ENCODE peak calls at places on chromosomes 11 and 22, in six cellular contexts. One of them, this sample, is unnamed.

GRCh38 chr11:127191689-127192088 is 191.1 kb upstream of the KIRREL3 start:
- DNase-seq in CD4-positive, alpha-beta T cell: no peak
- DNase-seq in spleen: no peak
- DNase-seq in IMR-90: no peak
- DNase-seq in SK-N-MC: no peak
- DNase-seq in CD8-positive, alpha-beta memory T cell: no peak
- DNase-seq in this sample: no peak

GRCh38 chr11:46130286-46130937 is 9.2 kb upstream of the PHF21A start:
- DNase-seq in CD4-positive, alpha-beta T cell: no peak
- DNase-seq in spleen: no peak
- DNase-seq in IMR-90: no peak
- DNase-seq in SK-N-MC: no peak
- DNase-seq in CD8-positive, alpha-beta memory T cell: no peak
- DNase-seq in this sample: no peak

GRCh38 chr11:67033661-67034166 is 10.8 kb downstream of the SYT12 start:
- DNase-seq in CD4-positive, alpha-beta T cell: no peak
- DNase-seq in spleen: no peak
- DNase-seq in IMR-90: peak; percentile 99
- DNase-seq in SK-N-MC: peak; percentile 79
- DNase-seq in CD8-positive, alpha-beta memory T cell: no peak
- DNase-seq in this sample: no peak

GRCh38 chr11:8262552-8263108 is 1.0 kb downstream of the LMO1 start:
- DNase-seq in CD4-positive, alpha-beta T cell: no peak
- DNase-seq in spleen: peak; percentile 78
- DNase-seq in IMR-90: peak; percentile 55
- DNase-seq in SK-N-MC: no peak
- DNase-seq in CD8-positive, alpha-beta memory T cell: no peak
- DNase-seq in this sample: no peak

GRCh38 chr11:95296621-95297025 is 65.6 kb upstream of the SESN3 start:
- DNase-seq in CD4-positive, alpha-beta T cell: no peak
- DNase-seq in spleen: no peak
- DNase-seq in IMR-90: no peak
- DNase-seq in SK-N-MC: no peak
- DNase-seq in CD8-positive, alpha-beta memory T cell: no peak
- DNase-seq in this sample: no peak

GRCh38 chr22:27749597-27750225 is 51.8 kb downstream of the MN1 start:
- DNase-seq in CD4-positive, alpha-beta T cell: no peak
- DNase-seq in spleen: peak; percentile 63
- DNase-seq in IMR-90: peak; percentile 13
- DNase-seq in SK-N-MC: no peak
- DNase-seq in CD8-positive, alpha-beta memory T cell: no peak
- DNase-seq in this sample: no peak

GRCh38 chr11:70566768-70567530 is 168.6 kb downstream of the CTTN start:
- DNase-seq in CD4-positive, alpha-beta T cell: no peak
- DNase-seq in spleen: no peak
- DNase-seq in IMR-90: no peak
- DNase-seq in SK-N-MC: no peak
- DNase-seq in CD8-positive, alpha-beta memory T cell: no peak
- DNase-seq in this sample: no peak

GRCh38 chr11:37333345-37333744 is 735.3 kb upstream of the RAG2 start:
- DNase-seq in CD4-positive, alpha-beta T cell: no peak
- DNase-seq in spleen: no peak
- DNase-seq in IMR-90: no peak
- DNase-seq in SK-N-MC: no peak
- DNase-seq in CD8-positive, alpha-beta memory T cell: no peak
- DNase-seq in this sample: no peak

GRCh38 chr11:17525570-17525969 is 18.6 kb downstream of the USH1C start:
- DNase-seq in CD4-positive, alpha-beta T cell: no peak
- DNase-seq in spleen: no peak
- DNase-seq in IMR-90: no peak
- DNase-seq in SK-N-MC: no peak
- DNase-seq in CD8-positive, alpha-beta memory T cell: no peak
- DNase-seq in this sample: no peak

GRCh38 chr22:41446057-41446501 is 522 bp downstream of the TOB2 start:
- DNase-seq in CD4-positive, alpha-beta T cell: no peak
- DNase-seq in spleen: peak; percentile 91
- DNase-seq in IMR-90: no peak
- DNase-seq in SK-N-MC: no peak
- DNase-seq in CD8-positive, alpha-beta memory T cell: no peak
- DNase-seq in this sample: no peak

GRCh38 chr22:30422481-30423295 is 2.9 kb upstream of the MTFP1 start:
- DNase-seq in CD4-positive, alpha-beta T cell: no peak
- DNase-seq in spleen: no peak
- DNase-seq in IMR-90: peak; percentile 95
- DNase-seq in SK-N-MC: no peak
- DNase-seq in CD8-positive, alpha-beta memory T cell: no peak
- DNase-seq in this sample: no peak

GRCh38 chr11:40683010-40683409 is 776.4 kb downstream of the LRRC4C start:
- DNase-seq in CD4-positive, alpha-beta T cell: no peak
- DNase-seq in spleen: no peak
- DNase-seq in IMR-90: no peak
- DNase-seq in SK-N-MC: no peak
- DNase-seq in CD8-positive, alpha-beta memory T cell: no peak
- DNase-seq in this sample: no peak

GRCh38 chr11:16782226-16782919 is 43.9 kb downstream of the C11orf58 start:
- DNase-seq in CD4-positive, alpha-beta T cell: no peak
- DNase-seq in spleen: peak; percentile 59
- DNase-seq in IMR-90: no peak
- DNase-seq in SK-N-MC: no peak
- DNase-seq in CD8-positive, alpha-beta memory T cell: no peak
- DNase-seq in this sample: no peak

GRCh38 chr11:44617671-44618461 is 52.4 kb downstream of the CD82 start:
- DNase-seq in CD4-positive, alpha-beta T cell: no peak
- DNase-seq in spleen: peak; percentile 66
- DNase-seq in IMR-90: no peak
- DNase-seq in SK-N-MC: no peak
- DNase-seq in CD8-positive, alpha-beta memory T cell: no peak
- DNase-seq in this sample: peak; percentile 6

GRCh38 chr22:32476804-32477203 is 2.2 kb downstream of the FBXO7 start:
- DNase-seq in CD4-positive, alpha-beta T cell: no peak
- DNase-seq in spleen: no peak
- DNase-seq in IMR-90: no peak
- DNase-seq in SK-N-MC: no peak
- DNase-seq in CD8-positive, alpha-beta memory T cell: no peak
- DNase-seq in this sample: no peak

GRCh38 chr11:76656087-76656531 is 14.4 kb downstream of the LRRC32 start:
- DNase-seq in CD4-positive, alpha-beta T cell: no peak
- DNase-seq in spleen: no peak
- DNase-seq in IMR-90: no peak
- DNase-seq in SK-N-MC: no peak
- DNase-seq in CD8-positive, alpha-beta memory T cell: no peak
- DNase-seq in this sample: no peak

GRCh38 chr11:73243093-73243485 is 25.0 kb downstream of the P2RY2 start:
- DNase-seq in CD4-positive, alpha-beta T cell: no peak
- DNase-seq in spleen: peak; percentile 46
- DNase-seq in IMR-90: no peak
- DNase-seq in SK-N-MC: no peak
- DNase-seq in CD8-positive, alpha-beta memory T cell: no peak
- DNase-seq in this sample: no peak

GRCh38 chr11:71212871-71213559 is 39.4 kb downstream of the SHANK2 start:
- DNase-seq in CD4-positive, alpha-beta T cell: no peak
- DNase-seq in spleen: peak; percentile 47
- DNase-seq in IMR-90: peak; percentile 18
- DNase-seq in SK-N-MC: no peak
- DNase-seq in CD8-positive, alpha-beta memory T cell: no peak
- DNase-seq in this sample: no peak

GRCh38 chr11:124740277-124740882 is 638 bp downstream of the NRGN start:
- DNase-seq in CD4-positive, alpha-beta T cell: peak; percentile 39
- DNase-seq in spleen: peak; percentile 87
- DNase-seq in IMR-90: no peak
- DNase-seq in SK-N-MC: no peak
- DNase-seq in CD8-positive, alpha-beta memory T cell: peak; percentile 40
- DNase-seq in this sample: peak; percentile 47

GRCh38 chr11:34977039-34977906 is 60.9 kb downstream of the PDHX start:
- DNase-seq in CD4-positive, alpha-beta T cell: no peak
- DNase-seq in spleen: no peak
- DNase-seq in IMR-90: peak; percentile 94
- DNase-seq in SK-N-MC: no peak
- DNase-seq in CD8-positive, alpha-beta memory T cell: no peak
- DNase-seq in this sample: no peak

GRCh38 chr11:66051371-66051765 is 796 bp upstream of the SF3B2 start:
- DNase-seq in CD4-positive, alpha-beta T cell: no peak
- DNase-seq in spleen: peak; percentile 71
- DNase-seq in IMR-90: no peak
- DNase-seq in SK-N-MC: no peak
- DNase-seq in CD8-positive, alpha-beta memory T cell: no peak
- DNase-seq in this sample: no peak

GRCh38 chr11:69051381-69052342 is 2.9 kb downstream of the TPCN2 start:
- DNase-seq in CD4-positive, alpha-beta T cell: no peak
- DNase-seq in spleen: no peak
- DNase-seq in IMR-90: no peak
- DNase-seq in SK-N-MC: no peak
- DNase-seq in CD8-positive, alpha-beta memory T cell: no peak
- DNase-seq in this sample: no peak

GRCh38 chr22:23970201-23970641 is 3.5 kb downstream of the DDTL start:
- DNase-seq in CD4-positive, alpha-beta T cell: no peak
- DNase-seq in spleen: no peak
- DNase-seq in IMR-90: no peak
- DNase-seq in SK-N-MC: no peak
- DNase-seq in CD8-positive, alpha-beta memory T cell: no peak
- DNase-seq in this sample: no peak

GRCh38 chr22:22820626-22821025 is 67.0 kb upstream of the IGLL5 start:
- DNase-seq in CD4-positive, alpha-beta T cell: peak; percentile 43
- DNase-seq in spleen: peak; percentile 74
- DNase-seq in IMR-90: no peak
- DNase-seq in SK-N-MC: no peak
- DNase-seq in CD8-positive, alpha-beta memory T cell: peak; percentile 78
- DNase-seq in this sample: no peak

GRCh38 chr11:69636512-69636866 is 4.5 kb upstream of the CCND1 start:
- DNase-seq in CD4-positive, alpha-beta T cell: no peak
- DNase-seq in spleen: no peak
- DNase-seq in IMR-90: peak; percentile 90
- DNase-seq in SK-N-MC: no peak
- DNase-seq in CD8-positive, alpha-beta memory T cell: no peak
- DNase-seq in this sample: no peak

DNA sequence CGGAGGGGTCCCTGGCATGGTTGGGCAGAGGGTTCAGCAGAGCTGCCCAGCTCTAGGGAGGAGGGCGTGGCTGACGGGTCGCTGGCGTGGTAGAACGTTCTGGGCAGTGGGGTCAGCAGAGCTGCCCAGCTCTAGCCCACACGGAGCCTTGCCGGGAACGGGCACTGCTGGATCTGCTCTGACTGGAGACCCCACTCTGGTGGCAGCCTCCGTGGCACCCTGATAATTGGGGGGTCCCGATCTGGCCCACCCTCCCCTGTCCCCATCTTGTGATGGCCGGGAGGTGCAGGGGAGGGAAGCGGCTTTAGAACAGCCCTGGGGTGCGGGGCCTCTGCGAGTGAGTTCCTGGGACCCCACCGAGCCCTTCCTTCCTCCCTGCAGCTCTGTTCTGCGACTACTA is 21.9 kb downstream of the MUC5AC start:
- DNase-seq in CD4-positive, alpha-beta T cell: no peak
- DNase-seq in spleen: no peak
- DNase-seq in IMR-90: no peak
- DNase-seq in SK-N-MC: no peak
- DNase-seq in CD8-positive, alpha-beta memory T cell: no peak
- DNase-seq in this sample: no peak
- H3K9me3 ChIP-seq in CD4-positive, alpha-beta T cell: no peaks in the 10 kb centered on the region
- H3K9me3 ChIP-seq in spleen: no peaks in the 10 kb centered on the region
- H3K9me3 ChIP-seq in IMR-90: no peaks in the 10 kb centered on the region
- H3K9me3 ChIP-seq in SK-N-MC: no peaks in the 10 kb centered on the region
- H3K9me3 ChIP-seq in CD8-positive, alpha-beta memory T cell: no peaks in the 10 kb centered on the region
- H3K9me3 ChIP-seq in this sample: no peaks in the 10 kb centered on the region

DNA sequence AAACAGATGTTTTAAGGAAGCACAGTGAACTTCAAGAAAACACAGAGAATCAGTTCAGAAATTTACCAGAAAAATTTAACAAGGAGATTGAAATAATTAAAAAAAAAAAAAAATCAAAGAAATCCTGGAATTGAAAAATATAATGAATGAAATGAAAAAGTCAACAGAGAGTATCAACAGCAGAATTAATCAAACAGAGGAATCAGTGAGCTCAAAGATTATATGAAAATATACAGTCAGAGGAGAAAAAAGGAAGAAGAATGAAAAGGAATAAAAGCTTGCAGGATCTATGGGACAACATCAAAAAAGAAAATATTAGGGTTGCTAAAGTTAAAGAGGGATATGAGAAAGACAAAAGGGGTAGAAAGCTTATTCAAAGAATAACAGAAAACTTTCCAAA is 82.3 kb downstream of the XRRA1 start:
- DNase-seq in CD4-positive, alpha-beta T cell: no peak
- DNase-seq in spleen: no peak
- DNase-seq in IMR-90: no peak
- DNase-seq in SK-N-MC: no peak
- DNase-seq in CD8-positive, alpha-beta memory T cell: no peak
- DNase-seq in this sample: no peak
- H3K9me3 ChIP-seq in CD4-positive, alpha-beta T cell: peaks cover 75% of the 10 kb centered on the region
- H3K9me3 ChIP-seq in spleen: peaks cover 100% of the 10 kb centered on the region
- H3K9me3 ChIP-seq in IMR-90: peaks cover 49% of the 10 kb centered on the region
- H3K9me3 ChIP-seq in SK-N-MC: peaks cover 10% of the 10 kb centered on the region
- H3K9me3 ChIP-seq in CD8-positive, alpha-beta memory T cell: peaks cover 35% of the 10 kb centered on the region
- H3K9me3 ChIP-seq in this sample: peaks cover 22% of the 10 kb centered on the region

DNA sequence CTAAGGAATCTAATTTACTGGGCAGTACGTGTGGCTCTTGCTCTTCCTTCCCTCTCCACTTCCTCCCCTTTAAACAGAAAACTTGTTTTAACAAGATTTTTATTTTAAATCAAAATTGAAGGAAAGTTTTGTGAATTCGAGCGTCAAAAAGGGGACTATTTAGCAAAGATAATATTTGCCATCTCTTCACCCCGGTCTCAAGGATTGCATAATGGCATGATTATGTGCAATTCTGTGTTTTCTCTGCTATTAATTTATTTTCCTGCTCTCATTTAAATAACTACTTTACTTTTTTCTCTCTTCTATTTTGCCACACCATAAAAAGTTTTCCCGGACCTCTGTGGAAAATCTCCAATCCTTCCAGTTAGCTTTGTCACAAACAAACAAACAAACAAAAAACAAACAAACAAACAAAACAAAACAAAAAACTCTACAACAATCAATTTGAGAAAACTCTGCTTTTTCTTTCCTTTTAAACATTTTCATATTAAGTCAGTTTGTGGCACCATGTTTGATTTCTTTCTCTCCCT is 10.2 kb upstream of the PAX6 start:
- DNase-seq in CD4-positive, alpha-beta T cell: no peak
- DNase-seq in spleen: no peak
- DNase-seq in IMR-90: no peak
- DNase-seq in SK-N-MC: no peak
- DNase-seq in CD8-positive, alpha-beta memory T cell: no peak
- DNase-seq in this sample: no peak
- H3K9me3 ChIP-seq in CD4-positive, alpha-beta T cell: peaks cover 12% of the 10 kb centered on the region
- H3K9me3 ChIP-seq in spleen: peaks cover 18% of the 10 kb centered on the region
- H3K9me3 ChIP-seq in IMR-90: peaks cover 31% of the 10 kb centered on the region
- H3K9me3 ChIP-seq in SK-N-MC: no peaks in the 10 kb centered on the region
- H3K9me3 ChIP-seq in CD8-positive, alpha-beta memory T cell: no peaks in the 10 kb centered on the region
- H3K9me3 ChIP-seq in this sample: peaks cover 8% of the 10 kb centered on the region

DNA sequence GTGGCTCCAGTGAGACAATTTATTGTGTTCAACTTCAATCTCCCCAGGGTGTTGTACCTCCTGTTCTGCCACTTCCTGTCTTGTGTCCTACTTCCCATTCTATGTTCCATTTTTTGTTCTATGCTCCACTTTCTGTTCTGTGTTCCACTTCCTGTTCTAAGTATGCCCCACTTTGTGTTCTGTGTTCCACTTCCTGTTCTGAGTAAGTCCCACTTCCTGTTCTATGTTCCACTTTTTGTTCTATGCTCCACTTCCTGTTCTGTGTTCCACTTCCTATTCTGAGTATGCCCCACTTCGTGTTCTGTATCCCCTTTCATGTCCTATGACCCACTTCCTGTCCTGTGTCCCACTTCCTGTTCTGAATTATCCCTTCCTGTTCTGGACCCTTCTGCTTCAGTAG is 732.7 kb downstream of the TBC1D22A start:
- DNase-seq in CD4-positive, alpha-beta T cell: no peak
- DNase-seq in spleen: no peak
- DNase-seq in IMR-90: no peak
- DNase-seq in SK-N-MC: peak; percentile 3
- DNase-seq in CD8-positive, alpha-beta memory T cell: peak; percentile 58
- DNase-seq in this sample: no peak
- H3K9me3 ChIP-seq in CD4-positive, alpha-beta T cell: peaks cover 14% of the 10 kb centered on the region
- H3K9me3 ChIP-seq in spleen: peaks cover 47% of the 10 kb centered on the region
- H3K9me3 ChIP-seq in IMR-90: peaks cover 40% of the 10 kb centered on the region
- H3K9me3 ChIP-seq in SK-N-MC: peaks cover 3% of the 10 kb centered on the region
- H3K9me3 ChIP-seq in CD8-positive, alpha-beta memory T cell: no peaks in the 10 kb centered on the region
- H3K9me3 ChIP-seq in this sample: no peaks in the 10 kb centered on the region